ENCODE peak calls at places on chromosomes 11 and 22, in nine cellular contexts. One of them, this sample, is unnamed.

GRCh38 chr11:100637706-100638105 is 49.4 kb upstream of the ARHGAP42 start:
- DNase-seq in PC-3: no peak
- DNase-seq in GM23338: no peak
- DNase-seq in GM23248: no peak
- DNase-seq in hepatocyte: no peak
- DNase-seq in SK-N-SH: no peak
- DNase-seq in HCT116: no peak
- DNase-seq in MM.1S: no peak
- DNase-seq in OCI-LY7: no peak
- DNase-seq in this sample: no peak

GRCh38 chr22:44256085-44256484 is 56.7 kb downstream of the SHISAL1 start:
- DNase-seq in PC-3: no peak
- DNase-seq in GM23338: no peak
- DNase-seq in GM23248: no peak
- DNase-seq in hepatocyte: no peak
- DNase-seq in SK-N-SH: no peak
- DNase-seq in HCT116: no peak
- DNase-seq in MM.1S: no peak
- DNase-seq in OCI-LY7: no peak
- DNase-seq in this sample: no peak

GRCh38 chr22:29726512-29727247 is 6.9 kb downstream of the CABP7 start:
- DNase-seq in PC-3: no peak
- DNase-seq in GM23338: no peak
- DNase-seq in GM23248: no peak
- DNase-seq in hepatocyte: no peak
- DNase-seq in SK-N-SH: no peak
- DNase-seq in HCT116: no peak
- DNase-seq in MM.1S: no peak
- DNase-seq in OCI-LY7: no peak
- DNase-seq in this sample: no peak

GRCh38 chr11:116215471-116216113 is 557.2 kb downstream of the BUD13 start:
- DNase-seq in PC-3: no peak
- DNase-seq in GM23338: peak; percentile 88
- DNase-seq in GM23248: no peak
- DNase-seq in hepatocyte: no peak
- DNase-seq in SK-N-SH: no peak
- DNase-seq in HCT116: no peak
- DNase-seq in MM.1S: no peak
- DNase-seq in OCI-LY7: peak; percentile 13
- DNase-seq in this sample: peak; percentile 44

GRCh38 chr11:99142237-99142636 is 121.5 kb downstream of the CNTN5 start:
- DNase-seq in PC-3: no peak
- DNase-seq in GM23338: no peak
- DNase-seq in GM23248: no peak
- DNase-seq in hepatocyte: no peak
- DNase-seq in SK-N-SH: no peak
- DNase-seq in HCT116: no peak
- DNase-seq in MM.1S: no peak
- DNase-seq in OCI-LY7: no peak
- DNase-seq in this sample: no peak

GRCh38 chr11:91104237-91104636 is 881.4 kb upstream of the CHORDC1 start:
- DNase-seq in PC-3: peak; percentile 89
- DNase-seq in GM23338: no peak
- DNase-seq in GM23248: peak; percentile 14
- DNase-seq in hepatocyte: peak; percentile 9
- DNase-seq in SK-N-SH: no peak
- DNase-seq in HCT116: no peak
- DNase-seq in MM.1S: no peak
- DNase-seq in OCI-LY7: no peak
- DNase-seq in this sample: no peak

GRCh38 chr22:22380098-22381030 is 128.2 kb downstream of the ZNF280B start:
- DNase-seq in PC-3: peak; percentile 10
- DNase-seq in GM23338: peak; percentile 66
- DNase-seq in GM23248: peak; percentile 7
- DNase-seq in hepatocyte: no peak
- DNase-seq in SK-N-SH: peak; percentile 35
- DNase-seq in HCT116: no peak
- DNase-seq in MM.1S: peak; percentile 40
- DNase-seq in OCI-LY7: peak; percentile 95
- DNase-seq in this sample: peak; percentile 53

GRCh38 chr11:80698646-80699045 is 1257.8 kb upstream of the TENM4 start:
- DNase-seq in PC-3: peak; percentile 20
- DNase-seq in GM23338: no peak
- DNase-seq in GM23248: no peak
- DNase-seq in hepatocyte: no peak
- DNase-seq in SK-N-SH: no peak
- DNase-seq in HCT116: no peak
- DNase-seq in MM.1S: no peak
- DNase-seq in OCI-LY7: no peak
- DNase-seq in this sample: no peak

GRCh38 chr11:105392546-105392945 is 217.3 kb upstream of the GRIA4 start:
- DNase-seq in PC-3: peak; percentile 10
- DNase-seq in GM23338: no peak
- DNase-seq in GM23248: no peak
- DNase-seq in hepatocyte: no peak
- DNase-seq in SK-N-SH: no peak
- DNase-seq in HCT116: no peak
- DNase-seq in MM.1S: no peak
- DNase-seq in OCI-LY7: no peak
- DNase-seq in this sample: no peak

GRCh38 chr22:33850724-33851123 is 69.6 kb downstream of the LARGE1 start:
- DNase-seq in PC-3: no peak
- DNase-seq in GM23338: peak; percentile 97
- DNase-seq in GM23248: no peak
- DNase-seq in hepatocyte: no peak
- DNase-seq in SK-N-SH: no peak
- DNase-seq in HCT116: no peak
- DNase-seq in MM.1S: no peak
- DNase-seq in OCI-LY7: no peak
- DNase-seq in this sample: no peak

GRCh38 chr22:35299217-35299716 is 427 bp upstream of the TOM1 start:
- DNase-seq in PC-3: no peak
- DNase-seq in GM23338: no peak
- DNase-seq in GM23248: peak; percentile 74
- DNase-seq in hepatocyte: peak; percentile 61
- DNase-seq in SK-N-SH: peak; percentile 60
- DNase-seq in HCT116: no peak
- DNase-seq in MM.1S: peak; percentile 38
- DNase-seq in OCI-LY7: peak; percentile 57
- DNase-seq in this sample: no peak

GRCh38 chr11:65863889-65864757 is 3.9 kb downstream of the MUS81 start:
- DNase-seq in PC-3: no peak
- DNase-seq in GM23338: no peak
- DNase-seq in GM23248: no peak
- DNase-seq in hepatocyte: no peak
- DNase-seq in SK-N-SH: no peak
- DNase-seq in HCT116: no peak
- DNase-seq in MM.1S: no peak
- DNase-seq in OCI-LY7: no peak
- DNase-seq in this sample: peak; percentile 0

GRCh38 chr11:129731316-129731715 is 84.3 kb upstream of the TMEM45B start:
- DNase-seq in PC-3: peak; percentile 86
- DNase-seq in GM23338: no peak
- DNase-seq in GM23248: no peak
- DNase-seq in hepatocyte: no peak
- DNase-seq in SK-N-SH: no peak
- DNase-seq in HCT116: no peak
- DNase-seq in MM.1S: no peak
- DNase-seq in OCI-LY7: no peak
- DNase-seq in this sample: no peak

GRCh38 chr22:44574581-44575343 is 76.7 kb upstream of the RTL6 start:
- DNase-seq in PC-3: no peak
- DNase-seq in GM23338: no peak
- DNase-seq in GM23248: no peak
- DNase-seq in hepatocyte: no peak
- DNase-seq in SK-N-SH: peak; percentile 62
- DNase-seq in HCT116: no peak
- DNase-seq in MM.1S: no peak
- DNase-seq in OCI-LY7: no peak
- DNase-seq in this sample: no peak

GRCh38 chr11:88246680-88247079 is 71.4 kb upstream of the RAB38 start:
- DNase-seq in PC-3: peak; percentile 68
- DNase-seq in GM23338: no peak
- DNase-seq in GM23248: peak; percentile 97
- DNase-seq in hepatocyte: no peak
- DNase-seq in SK-N-SH: no peak
- DNase-seq in HCT116: no peak
- DNase-seq in MM.1S: no peak
- DNase-seq in OCI-LY7: no peak
- DNase-seq in this sample: no peak

GRCh38 chr11:27864046-27865025 is 164.1 kb upstream of the BDNF start:
- DNase-seq in PC-3: no peak
- DNase-seq in GM23338: no peak
- DNase-seq in GM23248: no peak
- DNase-seq in hepatocyte: no peak
- DNase-seq in SK-N-SH: no peak
- DNase-seq in HCT116: no peak
- DNase-seq in MM.1S: no peak
- DNase-seq in OCI-LY7: no peak
- DNase-seq in this sample: peak; percentile 61

GRCh38 chr11:34897171-34897870 is 18.9 kb downstream of the APIP start:
- DNase-seq in PC-3: no peak
- DNase-seq in GM23338: no peak
- DNase-seq in GM23248: no peak
- DNase-seq in hepatocyte: no peak
- DNase-seq in SK-N-SH: no peak
- DNase-seq in HCT116: no peak
- DNase-seq in MM.1S: no peak
- DNase-seq in OCI-LY7: no peak
- DNase-seq in this sample: no peak

DNA sequence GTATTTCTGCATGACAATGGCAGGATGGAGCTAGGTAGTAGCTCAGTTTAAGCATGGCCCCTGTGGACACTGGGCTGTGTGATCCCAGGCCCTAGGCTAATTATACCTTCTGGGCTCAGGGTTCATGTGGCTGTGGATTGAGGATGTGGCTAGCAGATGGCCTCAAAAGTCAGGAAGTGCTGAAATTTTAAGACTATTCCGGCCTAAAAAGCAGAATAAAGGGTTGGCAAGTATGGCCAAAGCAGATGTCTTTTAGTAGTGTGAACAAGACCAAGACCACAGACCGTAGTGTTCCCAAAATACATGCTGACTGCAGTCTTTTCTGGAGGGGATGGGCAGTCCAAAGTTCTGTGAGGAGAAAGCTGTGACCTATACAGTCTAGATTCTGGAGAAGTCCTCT is 115.7 kb upstream of the RAG2 start:
- DNase-seq in PC-3: no peak
- DNase-seq in GM23338: no peak
- DNase-seq in GM23248: no peak
- DNase-seq in hepatocyte: no peak
- DNase-seq in SK-N-SH: no peak
- DNase-seq in HCT116: no peak
- DNase-seq in MM.1S: no peak
- DNase-seq in OCI-LY7: no peak
- DNase-seq in this sample: no peak
- TF ChIP-seq EZH2phosphoT487 in PC-3: no peak
- TF ChIP-seq EZH2phosphoT487 in GM23338: no peak
- TF ChIP-seq EZH2phosphoT487 in GM23248: no peak
- TF ChIP-seq EZH2phosphoT487 in hepatocyte: no peak
- TF ChIP-seq EZH2phosphoT487 in SK-N-SH: no peak
- TF ChIP-seq EZH2phosphoT487 in HCT116: no peak
- TF ChIP-seq EZH2phosphoT487 in MM.1S: no peak
- TF ChIP-seq EZH2phosphoT487 in OCI-LY7: no peak
- TF ChIP-seq EZH2phosphoT487 in this sample: no peak

GRCh38 chr22:41781508-41781906 is 19.0 kb upstream of the CCDC134 start:
- DNase-seq in PC-3: no peak
- DNase-seq in GM23338: no peak
- DNase-seq in GM23248: no peak
- DNase-seq in hepatocyte: no peak
- DNase-seq in SK-N-SH: no peak
- DNase-seq in HCT116: no peak
- DNase-seq in MM.1S: no peak
- DNase-seq in OCI-LY7: no peak
- DNase-seq in this sample: no peak
- H2AFZ ChIP-seq in PC-3: peak overlapping the region; percentile 22
- H2AFZ ChIP-seq in GM23338: no peak overlapping the region
- H2AFZ ChIP-seq in GM23248: peak overlapping the region; percentile 96
- H2AFZ ChIP-seq in hepatocyte: no peak overlapping the region
- H2AFZ ChIP-seq in SK-N-SH: no peak overlapping the region
- H2AFZ ChIP-seq in HCT116: no peak overlapping the region
- H2AFZ ChIP-seq in MM.1S: no peak overlapping the region
- H2AFZ ChIP-seq in OCI-LY7: peak overlapping the region; percentile 93
- H2AFZ ChIP-seq in this sample: no peak overlapping the region

DNA sequence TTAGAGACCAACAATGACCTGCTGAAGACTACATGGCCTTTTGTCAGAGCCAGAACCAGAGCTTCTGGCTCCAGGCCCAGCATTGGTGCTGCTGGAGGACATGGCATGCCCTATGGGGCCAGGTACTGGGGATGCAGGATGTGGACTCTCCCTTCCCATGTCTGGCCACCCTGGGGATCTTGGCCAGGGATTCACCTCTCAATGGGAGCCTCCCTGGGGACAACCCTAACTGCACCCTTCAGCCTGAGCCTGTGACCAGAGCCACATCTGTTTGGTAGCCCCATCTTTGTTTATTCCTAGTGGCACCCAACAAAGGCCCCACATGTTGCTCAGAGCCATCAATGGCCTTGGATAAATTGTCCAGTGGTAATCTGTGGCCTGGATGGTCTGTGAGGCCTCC is 5.8 kb downstream of the KLHL35 start:
- DNase-seq in PC-3: no peak
- DNase-seq in GM23338: no peak
- DNase-seq in GM23248: no peak
- DNase-seq in hepatocyte: no peak
- DNase-seq in SK-N-SH: no peak
- DNase-seq in HCT116: no peak
- DNase-seq in MM.1S: no peak
- DNase-seq in OCI-LY7: no peak
- DNase-seq in this sample: no peak
- TF ChIP-seq EZH2phosphoT487 in PC-3: no peak
- TF ChIP-seq EZH2phosphoT487 in GM23338: no peak
- TF ChIP-seq EZH2phosphoT487 in GM23248: no peak
- TF ChIP-seq EZH2phosphoT487 in hepatocyte: no peak
- TF ChIP-seq EZH2phosphoT487 in SK-N-SH: no peak
- TF ChIP-seq EZH2phosphoT487 in HCT116: no peak
- TF ChIP-seq EZH2phosphoT487 in MM.1S: no peak
- TF ChIP-seq EZH2phosphoT487 in OCI-LY7: no peak
- TF ChIP-seq EZH2phosphoT487 in this sample: no peak

DNA sequence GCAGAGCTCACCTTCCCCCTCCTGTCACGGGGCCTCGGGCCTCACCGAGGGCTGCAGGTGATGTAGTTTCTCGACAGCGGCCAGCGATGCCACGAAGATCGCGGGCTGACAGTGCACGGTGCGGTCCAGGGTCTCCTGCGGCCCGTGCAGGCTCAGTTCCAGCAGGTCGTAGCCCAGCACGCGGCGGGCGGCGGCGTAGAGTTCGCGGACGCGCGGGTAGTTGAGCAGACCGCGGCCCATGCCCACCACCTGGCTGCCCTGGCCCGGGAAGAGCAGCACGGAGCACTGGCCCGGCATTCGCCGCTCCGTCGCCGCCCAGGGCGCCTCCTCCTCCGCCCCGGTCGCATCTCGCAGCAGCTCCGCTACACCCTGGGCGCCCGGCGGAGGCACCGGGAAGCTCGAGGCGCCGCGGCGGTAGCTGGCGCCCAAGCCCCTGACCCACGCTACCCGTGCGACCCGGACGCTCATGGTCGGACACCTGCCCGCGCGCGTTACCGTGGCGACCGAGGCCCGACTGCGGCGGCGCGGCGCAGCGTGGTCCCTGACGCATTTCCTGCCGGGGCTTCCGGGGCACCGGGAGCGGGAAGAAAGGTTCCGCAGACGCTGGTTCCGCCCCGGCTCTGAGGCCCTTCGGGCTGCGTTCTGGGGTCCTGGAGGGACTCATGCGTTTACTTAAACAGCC is at the start of gene MCAT:
- DNase-seq in PC-3: peak; percentile 78
- DNase-seq in GM23338: peak; percentile 84
- DNase-seq in GM23248: peak; percentile 81
- DNase-seq in hepatocyte: peak; percentile 90
- DNase-seq in SK-N-SH: peak; percentile 89
- DNase-seq in HCT116: no peak
- DNase-seq in MM.1S: peak; percentile 89
- DNase-seq in OCI-LY7: peak; percentile 88
- DNase-seq in this sample: peak; percentile 84
- H2AFZ ChIP-seq in PC-3: peak within 1 kb of the TSS; percentile 96
- H2AFZ ChIP-seq in GM23338: peak within 1 kb of the TSS; percentile 92
- H2AFZ ChIP-seq in GM23248: peak within 1 kb of the TSS; percentile 100
- H2AFZ ChIP-seq in hepatocyte: peak within 1 kb of the TSS; percentile 100
- H2AFZ ChIP-seq in SK-N-SH: peak within 1 kb of the TSS; percentile 89
- H2AFZ ChIP-seq in HCT116: no peak within 1 kb of the TSS
- H2AFZ ChIP-seq in MM.1S: peak within 1 kb of the TSS; percentile 63
- H2AFZ ChIP-seq in OCI-LY7: peak within 1 kb of the TSS; percentile 74
- H2AFZ ChIP-seq in this sample: peak within 1 kb of the TSS; percentile 98

This sample was measured in neural progenitor cell.